ENCODE peak calls at places on chromosome 14, in four cellular contexts. S, V, K and H are unnamed samples.
A peak's percentile ranks its signal among the peaks of the same experiment; 100 is the strongest.

GRCh38 chr14:51507556-51508511 is 143.9 kb upstream of the FRMD6 start:
- DNase-seq in V (peak; percentile 8), K (no peak), S (peak; percentile 98), H (peak; percentile 84)

GRCh38 chr14:74667758-74668157 is 45.1 kb downstream of the AREL1 start:
- DNase-seq in K (no peak), S (no peak), V (no peak), H (peak; percentile 45)

GRCh38 chr14:71296184-71296583 is 388.9 kb downstream of the PCNX1 start:
- DNase-seq in K (no peak), S (no peak), V (no peak), H (no peak)

GRCh38 chr14:101077511-101078074 is 174.1 kb upstream of the RTL1 start:
- DNase-seq in S (no peak), V (peak; percentile 53), K (no peak), H (no peak)

GRCh38 chr14:92482621-92483319 is 30.8 kb upstream of the RIN3 start:
- DNase-seq in S (no peak), K (no peak), V (no peak), H (no peak)

GRCh38 chr14:85701763-85702162 is 171.8 kb downstream of the FLRT2 start:
- DNase-seq in S (no peak), K (no peak), V (no peak), H (no peak)

GRCh38 chr14:28382460-28383220 is 383.9 kb upstream of the FOXG1 start:
- DNase-seq in S (no peak), V (no peak), K (no peak), H (peak; percentile 93)

GRCh38 chr14:73452341-73453191 is 5.8 kb downstream of the NUMB start:
- DNase-seq in S (no peak), V (no peak), K (no peak), H (peak; percentile 88)

GRCh38 chr14:35827678-35828472 is 1.7 kb downstream of the BRMS1L start:
- DNase-seq in V (peak; percentile 32), S (no peak), K (no peak), H (no peak)
- H3K4me3 ChIP-seq in V (peak overlapping the region; percentile 73), S (peak overlapping the region; percentile 68), K (no peak overlapping the region), H (no peak overlapping the region)

GRCh38 chr14:45085004-45085403 is 1.1 kb downstream of the PRPF39 start:
- DNase-seq in S (peak; percentile 25), K (no peak), V (peak; percentile 2), H (peak; percentile 31)

GRCh38 chr14:45082420-45082819 is 1.5 kb upstream of the PRPF39 start:
- DNase-seq in K (no peak), V (no peak), S (no peak), H (no peak)

GRCh38 chr14:45083979-45084722 is at the start of gene PRPF39:
- DNase-seq in S (peak; percentile 85), V (peak; percentile 97), K (peak; percentile 76), H (peak; percentile 87)

GRCh38 chr14:45083622-45083978 is 316 bp upstream of the PRPF39 start:
- DNase-seq in K (no peak), S (no peak), V (no peak), H (no peak)
- H3K4me3 ChIP-seq in K (peak overlapping the region; percentile 77), S (peak overlapping the region; percentile 63), V (peak overlapping the region; percentile 79), H (peak overlapping the region; percentile 91)

DNA sequence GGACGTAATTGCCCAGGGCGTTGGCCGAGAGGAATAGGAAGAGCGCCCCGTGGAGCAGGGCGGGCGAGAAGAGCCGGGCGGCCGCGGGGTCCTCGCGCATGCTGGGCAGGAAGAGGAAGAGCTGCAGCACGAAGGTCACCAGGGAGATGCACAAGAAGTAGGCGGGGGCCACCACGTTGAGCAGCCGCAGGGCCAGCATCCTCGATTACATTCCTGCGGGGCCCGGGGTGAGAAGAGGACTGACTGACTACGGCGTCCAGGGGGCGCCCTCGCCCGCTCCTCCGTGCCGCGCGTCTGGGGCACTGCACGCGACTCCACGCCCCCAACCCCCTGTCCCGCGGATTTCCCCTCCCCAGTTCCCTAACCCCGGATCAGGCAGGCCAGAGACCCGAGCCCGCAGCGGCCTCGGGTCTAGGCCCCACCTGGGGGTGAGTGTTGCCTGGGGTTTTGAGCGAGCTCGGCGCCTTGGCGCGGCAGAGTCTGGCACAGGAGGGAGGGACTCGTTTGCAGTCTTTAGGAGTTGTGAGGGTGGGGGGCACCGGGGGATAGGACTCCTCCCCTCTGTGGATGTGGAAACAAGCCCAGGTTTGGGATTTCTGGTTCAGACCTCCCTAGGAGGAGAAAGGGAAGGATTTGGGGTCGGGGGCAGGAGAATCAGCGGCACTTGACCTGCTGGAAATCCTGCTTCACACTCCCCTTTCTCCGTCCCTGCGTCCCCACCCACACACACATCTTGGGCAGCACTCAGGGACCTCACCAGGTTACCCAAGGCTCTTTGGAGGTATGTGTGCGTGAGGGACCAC is 1.9 kb downstream of the ZDHHC22 start:
- DNase-seq in V (peak; percentile 90), S (peak; percentile 56), K (no peak), H (no peak)
- H3K4me3 ChIP-seq in V (peak overlapping the region; percentile 76), S (peak overlapping the region; percentile 28), K (no peak overlapping the region), H (no peak overlapping the region)

GRCh38 chr14:70171719-70172118 is 17.0 kb downstream of the SLC8A3 start:
- DNase-seq in V (no peak), S (no peak), K (no peak), H (no peak)

GRCh38 chr14:70170976-70171375 is 17.8 kb downstream of the SLC8A3 start:
- DNase-seq in V (no peak), K (no peak), S (no peak), H (no peak)

GRCh38 chr14:70168401-70168800 is 20.4 kb downstream of the SLC8A3 start:
- DNase-seq in K (no peak), V (no peak), S (no peak), H (no peak)

GRCh38 chr14:70162353-70162752 is 26.4 kb downstream of the SLC8A3 start:
- DNase-seq in K (no peak), S (no peak), V (no peak), H (no peak)

DNA sequence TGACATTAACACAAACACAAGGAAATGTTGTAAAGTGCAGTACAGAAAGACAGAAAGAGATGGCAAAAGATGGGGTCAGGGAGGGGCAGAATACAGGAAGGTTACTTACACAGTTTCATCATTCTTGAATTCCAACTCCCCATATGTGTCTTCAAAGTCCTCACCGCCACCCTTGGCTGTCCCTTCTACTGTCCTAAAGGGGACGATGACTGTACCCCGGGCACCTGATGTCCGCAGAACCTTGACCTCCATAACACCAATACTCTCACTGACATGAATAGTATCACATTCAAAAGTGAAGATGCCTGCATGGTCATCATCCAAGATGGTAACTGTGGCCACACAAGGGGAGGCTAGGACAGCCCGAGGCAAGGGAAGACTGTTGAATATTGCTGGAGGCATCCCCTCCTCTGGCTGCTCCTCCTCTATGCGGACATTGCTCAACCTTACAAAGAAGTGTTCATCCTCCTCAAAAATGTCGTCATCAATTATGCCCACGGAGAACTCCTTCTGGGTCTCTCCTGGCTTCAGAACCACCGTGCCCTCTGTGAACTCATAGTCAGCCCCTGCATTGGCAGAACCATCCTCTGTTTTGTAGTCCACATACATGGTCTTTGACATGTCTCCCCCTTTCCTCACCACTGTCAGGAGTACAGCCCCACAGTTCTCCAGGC is 22.1 kb downstream of the SLC8A3 start:
- DNase-seq in S (no peak), V (no peak), K (no peak), H (no peak)
- H3K4me3 ChIP-seq in S (no peak overlapping the region), V (no peak overlapping the region), K (no peak overlapping the region), H (no peak overlapping the region)

DNA sequence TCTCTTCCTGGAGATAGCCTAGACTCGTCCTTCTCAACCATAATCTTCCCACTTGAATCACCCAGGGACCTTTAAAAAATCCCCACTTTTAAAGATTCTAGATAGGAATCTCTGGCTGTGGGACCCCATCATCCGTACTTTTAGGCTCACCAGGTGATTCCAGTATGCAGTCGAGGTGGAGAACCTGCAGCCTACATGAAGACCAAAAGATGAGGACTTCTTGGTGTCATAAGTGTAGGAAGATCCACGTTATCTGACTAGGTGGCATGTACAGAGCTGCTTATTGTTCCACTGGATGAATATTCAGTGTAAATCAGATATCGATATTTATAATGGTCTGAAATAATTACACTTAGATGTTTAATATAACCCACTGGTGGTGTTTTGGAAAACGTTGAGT is 2.6 kb downstream of the PRKCH start:
- DNase-seq in S (no peak), K (no peak), V (no peak), H (no peak)
- H3K4me3 ChIP-seq in S (no peak overlapping the region), K (no peak overlapping the region), V (no peak overlapping the region), H (no peak overlapping the region)

GRCh38 chr14:60839657-60840056 is 105.1 kb downstream of the MNAT1 start:
- DNase-seq in K (no peak), V (no peak), S (no peak), H (no peak)

GRCh38 chr14:60839057-60839456 is 104.5 kb downstream of the MNAT1 start:
- DNase-seq in S (no peak), K (no peak), V (no peak), H (no peak)

DNA sequence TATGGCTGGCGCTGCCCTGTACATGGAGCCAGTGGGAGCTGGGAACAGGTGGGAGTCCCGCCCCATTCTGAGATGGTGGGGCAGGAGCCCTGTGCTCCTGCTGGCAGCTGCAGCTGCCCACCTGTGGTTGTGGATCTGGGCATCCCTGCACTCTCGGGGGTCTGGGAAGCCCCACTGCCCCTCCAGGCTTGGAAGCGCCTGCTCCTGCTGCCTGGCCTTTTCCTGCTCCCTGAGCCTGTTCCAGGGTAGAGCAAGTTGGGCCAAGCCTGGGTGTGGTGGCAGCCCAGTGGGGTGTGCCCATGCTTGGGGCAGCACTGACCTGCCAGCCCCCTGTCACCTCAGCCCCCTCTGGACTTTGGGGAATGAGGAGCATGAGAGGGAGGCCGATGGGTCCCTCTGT is 104.0 kb downstream of the MNAT1 start:
- DNase-seq in S (no peak), K (no peak), V (no peak), H (no peak)
- H3K4me3 ChIP-seq in S (no peak overlapping the region), K (no peak overlapping the region), V (no peak overlapping the region), H (no peak overlapping the region)

DNA sequence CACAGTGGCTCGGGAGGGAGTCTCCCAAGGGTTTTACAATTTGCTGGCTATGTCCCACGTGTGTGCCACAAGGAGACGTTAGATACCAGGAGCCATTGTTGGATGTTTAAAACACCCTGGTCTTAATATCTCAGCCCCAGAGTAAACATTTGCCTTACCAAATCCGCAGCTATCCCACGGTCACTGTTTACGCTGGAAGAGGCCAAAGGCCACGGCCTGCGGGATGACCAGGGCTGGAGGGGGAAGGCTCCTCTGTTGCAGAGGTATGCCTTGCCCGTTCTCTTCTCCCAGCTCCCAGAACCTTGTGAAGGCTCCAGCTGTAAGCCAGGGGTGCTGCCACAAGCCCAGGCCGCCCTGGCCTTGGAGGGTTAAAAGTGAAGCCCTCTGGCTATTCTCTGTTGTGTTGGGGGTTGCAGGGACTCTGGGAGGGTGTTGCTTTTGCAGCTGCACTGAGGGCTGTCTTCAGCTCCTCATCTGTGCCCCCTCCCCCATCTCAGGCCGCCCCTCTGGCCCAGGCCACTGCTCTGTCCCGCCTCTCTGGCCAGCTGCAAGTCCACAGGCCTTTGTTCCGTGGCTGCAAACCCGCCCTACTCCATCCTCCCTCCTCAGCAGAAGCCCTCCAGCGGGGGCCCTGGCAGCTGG is 2.4 kb downstream of the PLEKHG3 start:
- DNase-seq in K (no peak), S (no peak), V (peak; percentile 86), H (no peak)
- H3K4me3 ChIP-seq in K (no peak overlapping the region), S (no peak overlapping the region), V (peak overlapping the region; percentile 82), H (no peak overlapping the region)

DNA sequence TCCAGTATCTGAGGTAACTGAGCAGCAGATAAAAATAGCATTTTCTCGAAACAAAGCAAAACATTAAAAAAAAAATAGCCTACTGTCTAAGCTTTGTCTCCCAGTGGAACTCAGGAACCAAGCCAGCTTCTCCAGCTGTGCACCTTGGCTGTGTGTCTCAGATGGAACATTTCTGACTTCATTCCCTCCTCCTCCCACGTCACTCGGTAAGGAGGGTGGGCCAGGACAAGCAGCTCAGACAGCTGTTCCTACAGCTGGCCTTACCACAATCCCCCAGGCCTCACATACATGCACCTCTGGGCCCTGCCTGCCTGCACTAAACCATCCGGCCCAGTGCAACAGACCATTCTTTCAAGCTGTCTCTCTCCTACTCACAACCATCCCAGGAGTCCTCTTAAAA is 249.7 kb downstream of the DAD1 start:
- DNase-seq in S (no peak), K (no peak), V (no peak), H (peak; percentile 96)
- H3K4me3 ChIP-seq in S (no peak overlapping the region), K (no peak overlapping the region), V (no peak overlapping the region), H (no peak overlapping the region)

GRCh38 chr14:95652690-95653089 is 33.5 kb upstream of the TCL1B start:
- DNase-seq in K (no peak), S (no peak), V (no peak), H (no peak)
- H3K4me3 ChIP-seq in K (no peak overlapping the region), S (no peak overlapping the region), V (no peak overlapping the region), H (no peak overlapping the region)